ENCODE peak calls at places on chromosomes 6 and 20, in nine cellular contexts. One of them, this sample, is unnamed.
A peak's percentile ranks its signal among the peaks of the same experiment; 100 is the strongest.

GRCh38 chr20:56788041-56788670 is 159.1 kb downstream of the TFAP2C start:
- DNase-seq in GM04504: peak; percentile 92
- DNase-seq in AG08396: peak; percentile 77
- DNase-seq in thoracic aorta: no peak
- DNase-seq in neuronal stem cell: no peak
- DNase-seq in GM23338: no peak
- DNase-seq in SJCRH30: no peak
- DNase-seq in tibial artery: peak; percentile 35
- DNase-seq in stimulated activated CD4-positive, alpha-beta T cell treated with anti-CD3 and anti-CD28 coated beads, Interleukin-2, amount 100 ng/mL, for 24 hours: no peak
- DNase-seq in this sample: no peak

GRCh38 chr6:156413156-156413555 is 364.0 kb upstream of the ARID1B start:
- DNase-seq in AG08396: no peak
- DNase-seq in stimulated activated CD4-positive, alpha-beta T cell treated with anti-CD3 and anti-CD28 coated beads, Interleukin-2, amount 100 ng/mL, for 24 hours: no peak
- DNase-seq in GM23338: no peak
- DNase-seq in SJCRH30: no peak
- DNase-seq in tibial artery: no peak
- DNase-seq in neuronal stem cell: no peak
- DNase-seq in thoracic aorta: no peak
- DNase-seq in GM04504: no peak
- DNase-seq in this sample: no peak

GRCh38 chr6:81892911-81893310 is 140.4 kb upstream of the TENT5A start:
- DNase-seq in tibial artery: no peak
- DNase-seq in GM04504: no peak
- DNase-seq in SJCRH30: no peak
- DNase-seq in AG08396: no peak
- DNase-seq in GM23338: no peak
- DNase-seq in stimulated activated CD4-positive, alpha-beta T cell treated with anti-CD3 and anti-CD28 coated beads, Interleukin-2, amount 100 ng/mL, for 24 hours: no peak
- DNase-seq in neuronal stem cell: no peak
- DNase-seq in thoracic aorta: no peak
- DNase-seq in this sample: no peak

GRCh38 chr6:15677822-15678221 is 15.0 kb upstream of the DTNBP1 start:
- DNase-seq in neuronal stem cell: no peak
- DNase-seq in stimulated activated CD4-positive, alpha-beta T cell treated with anti-CD3 and anti-CD28 coated beads, Interleukin-2, amount 100 ng/mL, for 24 hours: no peak
- DNase-seq in tibial artery: no peak
- DNase-seq in SJCRH30: no peak
- DNase-seq in AG08396: no peak
- DNase-seq in GM04504: no peak
- DNase-seq in GM23338: no peak
- DNase-seq in thoracic aorta: no peak
- DNase-seq in this sample: no peak

GRCh38 chr6:35474129-35474977 is 6.2 kb downstream of the RPL10A start:
- DNase-seq in stimulated activated CD4-positive, alpha-beta T cell treated with anti-CD3 and anti-CD28 coated beads, Interleukin-2, amount 100 ng/mL, for 24 hours: no peak
- DNase-seq in GM04504: no peak
- DNase-seq in GM23338: peak; percentile 22
- DNase-seq in AG08396: no peak
- DNase-seq in SJCRH30: no peak
- DNase-seq in neuronal stem cell: no peak
- DNase-seq in tibial artery: no peak
- DNase-seq in thoracic aorta: no peak
- DNase-seq in this sample: no peak

GRCh38 chr6:82823361-82823760 is 242.3 kb downstream of the UBE3D start:
- DNase-seq in tibial artery: no peak
- DNase-seq in stimulated activated CD4-positive, alpha-beta T cell treated with anti-CD3 and anti-CD28 coated beads, Interleukin-2, amount 100 ng/mL, for 24 hours: no peak
- DNase-seq in neuronal stem cell: no peak
- DNase-seq in thoracic aorta: no peak
- DNase-seq in AG08396: no peak
- DNase-seq in GM23338: no peak
- DNase-seq in GM04504: no peak
- DNase-seq in SJCRH30: no peak
- DNase-seq in this sample: no peak

GRCh38 chr20:4064118-4064962 is 49.0 kb upstream of the RNF24 start:
- DNase-seq in GM23338: peak; percentile 70
- DNase-seq in neuronal stem cell: no peak
- DNase-seq in thoracic aorta: peak; percentile 74
- DNase-seq in SJCRH30: peak; percentile 69
- DNase-seq in AG08396: peak; percentile 88
- DNase-seq in tibial artery: peak; percentile 93
- DNase-seq in GM04504: peak; percentile 96
- DNase-seq in stimulated activated CD4-positive, alpha-beta T cell treated with anti-CD3 and anti-CD28 coated beads, Interleukin-2, amount 100 ng/mL, for 24 hours: no peak
- DNase-seq in this sample: peak; percentile 33

GRCh38 chr6:2931055-2931454 is 27.9 kb upstream of the SERPINB9 start:
- DNase-seq in AG08396: no peak
- DNase-seq in thoracic aorta: no peak
- DNase-seq in GM04504: no peak
- DNase-seq in GM23338: peak; percentile 72
- DNase-seq in tibial artery: no peak
- DNase-seq in SJCRH30: no peak
- DNase-seq in neuronal stem cell: no peak
- DNase-seq in stimulated activated CD4-positive, alpha-beta T cell treated with anti-CD3 and anti-CD28 coated beads, Interleukin-2, amount 100 ng/mL, for 24 hours: peak; percentile 4
- DNase-seq in this sample: no peak

GRCh38 chr20:8082999-8083398 is 49.1 kb upstream of the PLCB1 start:
- DNase-seq in SJCRH30: peak; percentile 27
- DNase-seq in thoracic aorta: no peak
- DNase-seq in GM23338: no peak
- DNase-seq in neuronal stem cell: no peak
- DNase-seq in AG08396: peak; percentile 7
- DNase-seq in stimulated activated CD4-positive, alpha-beta T cell treated with anti-CD3 and anti-CD28 coated beads, Interleukin-2, amount 100 ng/mL, for 24 hours: no peak
- DNase-seq in tibial artery: peak; percentile 37
- DNase-seq in GM04504: peak; percentile 43
- DNase-seq in this sample: no peak

GRCh38 chr20:45415822-45416637 is at the start of gene PIGT:
- DNase-seq in GM04504: peak; percentile 60
- DNase-seq in thoracic aorta: no peak
- DNase-seq in GM23338: peak; percentile 93
- DNase-seq in tibial artery: peak; percentile 89
- DNase-seq in SJCRH30: peak; percentile 92
- DNase-seq in stimulated activated CD4-positive, alpha-beta T cell treated with anti-CD3 and anti-CD28 coated beads, Interleukin-2, amount 100 ng/mL, for 24 hours: peak; percentile 90
- DNase-seq in neuronal stem cell: peak; percentile 63
- DNase-seq in AG08396: peak; percentile 87
- DNase-seq in this sample: peak; percentile 90

GRCh38 chr20:63328026-63328700 is 33.0 kb downstream of the CHRNA4 start:
- DNase-seq in tibial artery: no peak
- DNase-seq in AG08396: no peak
- DNase-seq in thoracic aorta: no peak
- DNase-seq in GM04504: no peak
- DNase-seq in SJCRH30: no peak
- DNase-seq in GM23338: no peak
- DNase-seq in neuronal stem cell: no peak
- DNase-seq in stimulated activated CD4-positive, alpha-beta T cell treated with anti-CD3 and anti-CD28 coated beads, Interleukin-2, amount 100 ng/mL, for 24 hours: no peak
- DNase-seq in this sample: no peak

GRCh38 chr6:34547921-34548644 is 8.0 kb downstream of the SPDEF start:
- DNase-seq in SJCRH30: no peak
- DNase-seq in neuronal stem cell: no peak
- DNase-seq in GM23338: no peak
- DNase-seq in stimulated activated CD4-positive, alpha-beta T cell treated with anti-CD3 and anti-CD28 coated beads, Interleukin-2, amount 100 ng/mL, for 24 hours: no peak
- DNase-seq in AG08396: no peak
- DNase-seq in tibial artery: no peak
- DNase-seq in GM04504: no peak
- DNase-seq in thoracic aorta: no peak
- DNase-seq in this sample: no peak

GRCh38 chr20:62209850-62210495 is 10.1 kb downstream of the HRH3 start:
- DNase-seq in GM04504: no peak
- DNase-seq in GM23338: no peak
- DNase-seq in AG08396: no peak
- DNase-seq in SJCRH30: no peak
- DNase-seq in stimulated activated CD4-positive, alpha-beta T cell treated with anti-CD3 and anti-CD28 coated beads, Interleukin-2, amount 100 ng/mL, for 24 hours: no peak
- DNase-seq in thoracic aorta: no peak
- DNase-seq in tibial artery: no peak
- DNase-seq in neuronal stem cell: no peak
- DNase-seq in this sample: no peak

GRCh38 chr20:49482621-49483017 is at the start of gene KCNB1:
- DNase-seq in stimulated activated CD4-positive, alpha-beta T cell treated with anti-CD3 and anti-CD28 coated beads, Interleukin-2, amount 100 ng/mL, for 24 hours: peak; percentile 51
- DNase-seq in AG08396: peak; percentile 76
- DNase-seq in neuronal stem cell: peak; percentile 86
- DNase-seq in tibial artery: peak; percentile 49
- DNase-seq in thoracic aorta: no peak
- DNase-seq in GM04504: no peak
- DNase-seq in SJCRH30: peak; percentile 73
- DNase-seq in GM23338: peak; percentile 94
- DNase-seq in this sample: no peak

GRCh38 chr6:161608771-161609170 is 334.9 kb upstream of the AGPAT4 start:
- DNase-seq in thoracic aorta: no peak
- DNase-seq in GM04504: no peak
- DNase-seq in SJCRH30: no peak
- DNase-seq in stimulated activated CD4-positive, alpha-beta T cell treated with anti-CD3 and anti-CD28 coated beads, Interleukin-2, amount 100 ng/mL, for 24 hours: no peak
- DNase-seq in neuronal stem cell: no peak
- DNase-seq in GM23338: no peak
- DNase-seq in AG08396: no peak
- DNase-seq in tibial artery: no peak
- DNase-seq in this sample: no peak

GRCh38 chr20:7492257-7492656 is 448.0 kb downstream of the HAO1 start:
- DNase-seq in SJCRH30: no peak
- DNase-seq in GM23338: no peak
- DNase-seq in AG08396: no peak
- DNase-seq in thoracic aorta: no peak
- DNase-seq in GM04504: no peak
- DNase-seq in stimulated activated CD4-positive, alpha-beta T cell treated with anti-CD3 and anti-CD28 coated beads, Interleukin-2, amount 100 ng/mL, for 24 hours: no peak
- DNase-seq in tibial artery: no peak
- DNase-seq in neuronal stem cell: no peak
- DNase-seq in this sample: no peak

GRCh38 chr20:19880256-19881079 is 122.4 kb downstream of the RIN2 start:
- DNase-seq in GM23338: no peak
- DNase-seq in GM04504: no peak
- DNase-seq in SJCRH30: no peak
- DNase-seq in AG08396: no peak
- DNase-seq in thoracic aorta: no peak
- DNase-seq in tibial artery: no peak
- DNase-seq in neuronal stem cell: no peak
- DNase-seq in stimulated activated CD4-positive, alpha-beta T cell treated with anti-CD3 and anti-CD28 coated beads, Interleukin-2, amount 100 ng/mL, for 24 hours: no peak
- DNase-seq in this sample: no peak

GRCh38 chr20:47379433-47380150 is 23.1 kb upstream of the ZMYND8 start:
- DNase-seq in SJCRH30: no peak
- DNase-seq in neuronal stem cell: no peak
- DNase-seq in stimulated activated CD4-positive, alpha-beta T cell treated with anti-CD3 and anti-CD28 coated beads, Interleukin-2, amount 100 ng/mL, for 24 hours: no peak
- DNase-seq in AG08396: no peak
- DNase-seq in GM04504: no peak
- DNase-seq in GM23338: no peak
- DNase-seq in tibial artery: no peak
- DNase-seq in thoracic aorta: no peak
- DNase-seq in this sample: peak; percentile 65

GRCh38 chr6:16649241-16649640 is 112.0 kb downstream of the ATXN1 start:
- DNase-seq in GM23338: no peak
- DNase-seq in GM04504: no peak
- DNase-seq in thoracic aorta: no peak
- DNase-seq in neuronal stem cell: no peak
- DNase-seq in stimulated activated CD4-positive, alpha-beta T cell treated with anti-CD3 and anti-CD28 coated beads, Interleukin-2, amount 100 ng/mL, for 24 hours: no peak
- DNase-seq in tibial artery: no peak
- DNase-seq in AG08396: no peak
- DNase-seq in SJCRH30: no peak
- DNase-seq in this sample: no peak

GRCh38 chr6:127300411-127300810 is 33.7 kb downstream of the RNF146 start:
- DNase-seq in neuronal stem cell: no peak
- DNase-seq in AG08396: peak; percentile 61
- DNase-seq in thoracic aorta: no peak
- DNase-seq in SJCRH30: no peak
- DNase-seq in stimulated activated CD4-positive, alpha-beta T cell treated with anti-CD3 and anti-CD28 coated beads, Interleukin-2, amount 100 ng/mL, for 24 hours: no peak
- DNase-seq in GM23338: peak; percentile 55
- DNase-seq in GM04504: peak; percentile 70
- DNase-seq in tibial artery: no peak
- DNase-seq in this sample: no peak

GRCh38 chr6:80132942-80133517 is 26.6 kb downstream of the BCKDHB start:
- DNase-seq in AG08396: peak; percentile 17
- DNase-seq in SJCRH30: peak; percentile 72
- DNase-seq in stimulated activated CD4-positive, alpha-beta T cell treated with anti-CD3 and anti-CD28 coated beads, Interleukin-2, amount 100 ng/mL, for 24 hours: peak; percentile 28
- DNase-seq in tibial artery: peak; percentile 57
- DNase-seq in GM23338: peak; percentile 53
- DNase-seq in neuronal stem cell: peak; percentile 9
- DNase-seq in GM04504: peak; percentile 50
- DNase-seq in thoracic aorta: peak; percentile 21
- DNase-seq in this sample: peak; percentile 84

GRCh38 chr20:50691585-50692552 is 527 bp upstream of the RIPOR3 start:
- DNase-seq in GM04504: no peak
- DNase-seq in tibial artery: peak; percentile 32
- DNase-seq in stimulated activated CD4-positive, alpha-beta T cell treated with anti-CD3 and anti-CD28 coated beads, Interleukin-2, amount 100 ng/mL, for 24 hours: no peak
- DNase-seq in neuronal stem cell: peak; percentile 35
- DNase-seq in GM23338: peak; percentile 67
- DNase-seq in thoracic aorta: no peak
- DNase-seq in SJCRH30: no peak
- DNase-seq in AG08396: peak; percentile 62
- DNase-seq in this sample: no peak

GRCh38 chr20:12068146-12068545 is 150.5 kb downstream of the BTBD3 start:
- DNase-seq in stimulated activated CD4-positive, alpha-beta T cell treated with anti-CD3 and anti-CD28 coated beads, Interleukin-2, amount 100 ng/mL, for 24 hours: no peak
- DNase-seq in GM23338: peak; percentile 54
- DNase-seq in GM04504: no peak
- DNase-seq in tibial artery: no peak
- DNase-seq in AG08396: no peak
- DNase-seq in thoracic aorta: no peak
- DNase-seq in SJCRH30: no peak
- DNase-seq in neuronal stem cell: peak; percentile 23
- DNase-seq in this sample: no peak

GRCh38 chr6:79964607-79965081 is 17.3 kb upstream of the ELOVL4 start:
- DNase-seq in GM23338: no peak
- DNase-seq in thoracic aorta: no peak
- DNase-seq in neuronal stem cell: no peak
- DNase-seq in AG08396: no peak
- DNase-seq in stimulated activated CD4-positive, alpha-beta T cell treated with anti-CD3 and anti-CD28 coated beads, Interleukin-2, amount 100 ng/mL, for 24 hours: no peak
- DNase-seq in tibial artery: no peak
- DNase-seq in GM04504: no peak
- DNase-seq in SJCRH30: no peak
- DNase-seq in this sample: no peak

GRCh38 chr6:158850807-158851115 is 31.6 kb upstream of the EZR start:
- DNase-seq in neuronal stem cell: no peak
- DNase-seq in SJCRH30: no peak
- DNase-seq in tibial artery: no peak
- DNase-seq in AG08396: no peak
- DNase-seq in stimulated activated CD4-positive, alpha-beta T cell treated with anti-CD3 and anti-CD28 coated beads, Interleukin-2, amount 100 ng/mL, for 24 hours: no peak
- DNase-seq in thoracic aorta: no peak
- DNase-seq in GM23338: no peak
- DNase-seq in GM04504: no peak
- DNase-seq in this sample: no peak

GRCh38 chr20:19740503-19740902 is 17.6 kb upstream of the RIN2 start:
- DNase-seq in neuronal stem cell: no peak
- DNase-seq in tibial artery: no peak
- DNase-seq in stimulated activated CD4-positive, alpha-beta T cell treated with anti-CD3 and anti-CD28 coated beads, Interleukin-2, amount 100 ng/mL, for 24 hours: no peak
- DNase-seq in thoracic aorta: no peak
- DNase-seq in AG08396: no peak
- DNase-seq in GM23338: no peak
- DNase-seq in SJCRH30: no peak
- DNase-seq in GM04504: no peak
- DNase-seq in this sample: no peak

GRCh38 chr6:170032706-170033309 is 258.1 kb downstream of the DLL1 start:
- DNase-seq in stimulated activated CD4-positive, alpha-beta T cell treated with anti-CD3 and anti-CD28 coated beads, Interleukin-2, amount 100 ng/mL, for 24 hours: no peak
- DNase-seq in AG08396: no peak
- DNase-seq in GM04504: no peak
- DNase-seq in GM23338: no peak
- DNase-seq in neuronal stem cell: no peak
- DNase-seq in tibial artery: peak; percentile 5
- DNase-seq in SJCRH30: no peak
- DNase-seq in thoracic aorta: no peak
- DNase-seq in this sample: no peak

GRCh38 chr6:129890164-129890563 is 29.0 kb upstream of the TMEM244 start:
- DNase-seq in thoracic aorta: no peak
- DNase-seq in SJCRH30: no peak
- DNase-seq in stimulated activated CD4-positive, alpha-beta T cell treated with anti-CD3 and anti-CD28 coated beads, Interleukin-2, amount 100 ng/mL, for 24 hours: no peak
- DNase-seq in neuronal stem cell: no peak
- DNase-seq in GM23338: no peak
- DNase-seq in GM04504: peak; percentile 35
- DNase-seq in tibial artery: no peak
- DNase-seq in AG08396: peak; percentile 11
- DNase-seq in this sample: no peak

This sample was measured in putamen.